ENCODE peak calls at places on chromosomes 12 and 14, in five cellular contexts. G is CD4-positive, alpha-beta memory T cell; K is mesenchymal stem cell; B is upper lobe of right lung; F is IMR-90. P is an unnamed sample. For H3K4me1, the result is how much of the 10 kb centered on the place peaks cover.

GRCh38 chr14:94097091-94097490 is 13.4 kb upstream of the IFI27 start:
- DNase-seq in G (no peak), K (no peak), B (no peak), F (no peak), P (no peak)

GRCh38 chr12:28568083-28568482 is 377.8 kb downstream of the CCDC91 start:
- DNase-seq in G (no peak), K (peak), B (no peak), F (peak), P (no peak)

GRCh38 chr14:88868558-88869159 is 44.2 kb downstream of the TTC8 start:
- DNase-seq in G (no peak), K (no peak), B (no peak), F (peak), P (peak)

GRCh38 chr14:72925815-72926291 is 411 bp upstream of the DCAF4 start:
- DNase-seq in G (no peak), K (no peak), B (no peak), F (no peak), P (no peak)

GRCh38 chr12:6201775-6202292 is 1.6 kb downstream of the CD9 start:
- DNase-seq in G (no peak), K (no peak), B (no peak), F (no peak), P (no peak)

GRCh38 chr12:116604883-116605641 is 45.9 kb downstream of the MAP1LC3B2 start:
- DNase-seq in G (no peak), K (no peak), B (no peak), F (no peak), P (no peak)

GRCh38 chr14:95500772-95501401 is 15.6 kb downstream of the SYNE3 start:
- DNase-seq in G (no peak), K (peak), B (no peak), F (peak), P (no peak)

GRCh38 chr12:69688496-69689427 is 10.3 kb downstream of the BEST3 start:
- DNase-seq in G (peak), K (peak), B (no peak), F (peak), P (peak)

GRCh38 chr12:121581681-121582439 is 1.0 kb upstream of the KDM2B start:
- DNase-seq in G (no peak), K (peak), B (no peak), F (peak), P (no peak)

GRCh38 chr12:20314325-20314724 is 54.0 kb upstream of the PDE3A start:
- DNase-seq in G (no peak), K (peak), B (no peak), F (peak), P (no peak)

GRCh38 chr12:106863185-106863584 is 88.7 kb downstream of the RIC8B start:
- DNase-seq in G (no peak), K (no peak), B (no peak), F (peak), P (no peak)

GRCh38 chr12:32309811-32310755 is 89.3 kb upstream of the FGD4 start:
- DNase-seq in G (no peak), K (no peak), B (no peak), F (peak), P (peak)

GRCh38 chr14:44530482-44530881 is 23.4 kb upstream of the FSCB start:
- DNase-seq in G (no peak), K (no peak), B (no peak), F (no peak), P (no peak)

GRCh38 chr12:124696689-124697476 is 129.5 kb upstream of the NCOR2 start:
- DNase-seq in G (no peak), K (no peak), B (no peak), F (no peak), P (no peak)

GRCh38 chr12:91991397-91992187 is 154.1 kb downstream of the BTG1 start:
- DNase-seq in G (no peak), K (no peak), B (no peak), F (no peak), P (peak)

GRCh38 chr14:72416892-72417291 is 477.0 kb downstream of the DPF3 start:
- DNase-seq in G (no peak), K (no peak), B (no peak), F (no peak), P (peak)

GRCh38 chr12:30678221-30678620 is 17.4 kb downstream of the IPO8 start:
- DNase-seq in G (no peak), K (no peak), B (no peak), F (no peak), P (no peak)

GRCh38 chr12:82524020-82524419 is 162.7 kb upstream of the TMTC2 start:
- DNase-seq in G (no peak), K (no peak), B (no peak), F (no peak), P (no peak)

DNA sequence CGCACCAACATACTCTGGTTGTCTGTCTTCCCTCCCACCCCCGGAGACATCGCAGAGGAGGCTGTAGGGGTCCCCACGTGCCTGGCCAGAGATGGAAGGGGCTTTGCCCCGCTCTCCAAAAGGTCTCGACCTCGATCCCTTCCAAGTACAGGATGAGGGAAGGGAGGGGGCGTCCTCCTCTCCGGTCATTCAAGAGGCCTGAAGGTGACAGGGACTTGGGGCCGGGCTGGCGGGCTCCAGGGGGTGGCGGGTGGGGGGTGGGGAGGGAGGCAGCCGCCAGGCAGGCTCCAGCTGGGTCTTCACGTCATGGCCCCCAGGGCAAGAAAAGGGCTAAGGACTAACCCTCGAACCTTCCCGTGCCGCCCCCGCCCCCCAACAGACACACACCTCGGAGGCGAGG is 15.1 kb downstream of the TBX3 start:
- DNase-seq in G (no peak), K (no peak), B (no peak), F (no peak), P (no peak)
- H3K4me1 ChIP-seq in G (under half), K (under half), B (under half), F (under half), P (under half)

DNA sequence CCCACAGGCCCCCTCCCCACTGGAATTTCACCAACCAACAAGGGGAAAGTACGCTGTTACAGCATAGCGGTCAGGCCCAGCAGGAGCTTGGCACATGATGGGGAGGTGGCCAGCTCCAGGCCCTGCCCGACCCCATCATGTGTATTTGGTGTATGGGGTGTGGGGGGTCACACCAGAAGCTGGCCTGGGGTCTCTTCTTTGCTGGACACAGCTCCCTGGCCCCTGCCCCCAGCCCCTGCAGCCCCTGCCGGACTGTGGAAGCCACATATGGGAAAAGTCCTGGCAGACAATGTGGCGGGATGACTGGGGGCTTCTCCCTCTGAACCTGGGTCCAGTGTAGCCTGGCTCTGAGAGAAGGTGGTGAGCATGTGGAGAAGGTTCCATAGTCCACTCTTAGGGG is 12.4 kb downstream of the NGB start:
- DNase-seq in G (no peak), K (no peak), B (no peak), F (no peak), P (no peak)
- H3K4me1 ChIP-seq in G (under half), K (under half), B (under half), F (under half), P (under half)

GRCh38 chr14:61342941-61343340 is 21.6 kb downstream of the PRKCH start:
- DNase-seq in G (no peak), K (no peak), B (no peak), F (no peak), P (no peak)
- H3K4me1 ChIP-seq in G (half or more), K (under half), B (half or more), F (under half), P (under half)

DNA sequence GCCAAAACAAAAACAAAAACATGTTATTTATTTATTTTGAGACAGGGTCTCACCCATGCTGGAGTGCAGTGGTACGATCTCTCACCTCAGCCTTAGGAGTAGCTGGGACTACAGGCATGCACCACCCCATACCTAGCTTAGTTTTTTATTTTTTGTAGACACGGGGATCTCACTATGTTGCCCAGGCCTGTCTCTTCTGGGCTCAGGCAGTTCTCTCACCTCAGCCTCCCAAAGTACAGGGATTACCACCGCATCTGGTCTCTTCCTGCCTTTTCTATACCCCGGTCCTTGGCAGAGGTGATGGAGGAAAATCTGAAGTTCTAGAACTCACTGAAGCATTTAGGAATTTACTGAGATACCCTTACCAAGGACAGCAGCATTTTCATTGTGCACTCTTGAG is 6.8 kb upstream of the IRF2BPL start:
- DNase-seq in G (no peak), K (no peak), B (no peak), F (no peak), P (no peak)
- H3K4me1 ChIP-seq in G (half or more), K (under half), B (half or more), F (under half), P (half or more)

GRCh38 chr12:108696111-108696995 is 35.0 kb downstream of the CORO1C start:
- DNase-seq in G (no peak), K (peak), B (no peak), F (peak), P (no peak)

GRCh38 chr12:108693186-108693585 is 38.1 kb downstream of the CORO1C start:
- DNase-seq in G (no peak), K (no peak), B (no peak), F (no peak), P (no peak)

GRCh38 chr12:108696996-108697290 is 34.4 kb downstream of the CORO1C start:
- DNase-seq in G (no peak), K (no peak), B (no peak), F (no peak), P (no peak)

GRCh38 chr12:108693781-108694180 is 37.5 kb downstream of the CORO1C start:
- DNase-seq in G (no peak), K (no peak), B (no peak), F (no peak), P (no peak)

DNA sequence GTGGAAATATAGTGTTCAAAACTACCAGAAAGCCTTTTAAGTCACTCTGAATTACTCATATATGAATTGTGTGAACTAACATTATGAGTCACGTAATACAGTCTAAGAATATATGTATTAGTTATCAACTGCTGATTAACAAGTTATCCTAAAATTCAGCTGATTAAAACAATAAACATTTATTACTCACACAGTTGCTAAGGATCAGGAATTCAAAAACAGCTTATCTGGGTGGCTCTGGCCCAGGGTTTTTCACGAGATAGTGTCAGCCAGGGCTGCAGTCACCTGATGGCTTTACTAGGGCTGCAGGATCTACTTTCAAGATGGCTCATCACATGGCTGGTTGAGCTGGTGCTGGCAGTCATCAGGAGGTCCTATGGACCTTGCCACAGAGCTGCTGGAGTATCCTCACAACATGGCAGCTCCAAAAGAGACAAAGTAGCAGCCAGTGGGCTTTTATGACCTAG is 36.5 kb downstream of the CORO1C start:
- DNase-seq in G (no peak), K (no peak), B (no peak), F (peak), P (no peak)
- H3K4me1 ChIP-seq in G (under half), K (under half), B (half or more), F (under half), P (under half)

DNA sequence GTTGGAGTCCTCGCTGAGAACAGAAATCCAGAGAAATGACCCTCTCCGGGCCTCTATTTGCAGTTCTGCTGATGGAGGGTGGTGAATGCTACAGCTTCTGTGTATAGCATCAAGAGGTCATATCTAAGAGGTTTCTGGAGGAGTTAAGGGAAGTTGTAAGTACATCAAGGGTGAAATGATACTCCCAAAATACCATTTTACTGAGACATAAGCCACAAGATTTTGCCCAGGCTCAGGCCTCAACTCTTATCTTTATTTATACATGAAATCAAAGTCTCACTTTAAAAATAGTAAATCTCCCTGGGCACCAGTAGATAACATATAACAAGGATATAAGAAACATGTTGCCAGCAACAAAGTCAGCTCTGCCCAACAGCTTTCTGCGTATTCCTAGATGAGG is 40.4 kb downstream of the NIN start:
- DNase-seq in G (no peak), K (peak), B (no peak), F (peak), P (no peak)
- H3K4me1 ChIP-seq in G (half or more), K (under half), B (under half), F (under half), P (under half)

P was measured in A673.